ENCODE peak calls at places on chromosome 2, in ten cellular contexts. E, N, G, L, X, Z, A, M, C and P are unnamed samples.

GRCh38 chr2:159185401-159186130 is 100.9 kb downstream of the WDSUB1 start:
- DNase-seq in C (peak), M (no peak), N (no peak), X (peak), L (peak), G (no peak), A (no peak), E (no peak), Z (peak), P (no peak)

GRCh38 chr2:23658466-23658942 is 268.4 kb downstream of the ATAD2B start:
- DNase-seq in M (no peak), N (no peak), G (no peak), Z (no peak), C (peak), X (no peak), E (no peak), A (no peak), L (peak), P (no peak)

GRCh38 chr2:171410624-171411023 is 23.2 kb downstream of the METTL8 start:
- DNase-seq in M (no peak), C (no peak), G (no peak), L (no peak), Z (no peak), A (no peak), N (no peak), X (no peak), E (no peak), P (no peak)

GRCh38 chr2:102021776-102022175 is 30.0 kb downstream of the IL1R2 start:
- DNase-seq in N (no peak), C (no peak), Z (peak), X (no peak), L (peak), G (no peak), A (no peak), M (no peak), E (no peak), P (no peak)

GRCh38 chr2:234595829-234596228 is 98.9 kb upstream of the ARL4C start:
- DNase-seq in G (no peak), E (peak), C (peak), X (no peak), L (no peak), Z (no peak), N (peak), M (no peak), A (peak), P (no peak)

GRCh38 chr2:53960476-53960875 is 10.3 kb downstream of the PSME4 start:
- DNase-seq in L (no peak), A (no peak), X (peak), G (no peak), Z (no peak), E (no peak), N (no peak), C (no peak), M (no peak), P (no peak)

GRCh38 chr2:43082878-43083261 is 143.5 kb downstream of the ZFP36L2 start:
- DNase-seq in X (no peak), L (no peak), Z (no peak), A (no peak), N (no peak), E (no peak), C (no peak), G (no peak), M (no peak), P (no peak)

GRCh38 chr2:166825914-166826313 is 62.4 kb upstream of the XIRP2 start:
- DNase-seq in L (no peak), M (no peak), A (no peak), G (no peak), N (no peak), E (no peak), X (no peak), C (no peak), Z (no peak), P (no peak)

GRCh38 chr2:238974510-238975166 is 126.8 kb downstream of the TWIST2 start:
- DNase-seq in X (no peak), C (peak), M (no peak), A (peak), Z (peak), N (peak), L (peak), E (peak), G (no peak), P (no peak)
- TF ChIP-seq CTCF in X (no peak), C (peak), M (peak), A (peak), Z (peak), N (peak), L (peak), E (peak), G (peak), P (no peak)

GRCh38 chr2:187580462-187581124 is 26.4 kb upstream of the TFPI start:
- DNase-seq in M (no peak), X (peak), L (peak), Z (peak), N (peak), C (peak), E (peak), G (no peak), A (no peak), P (no peak)
- TF ChIP-seq CTCF in M (peak), X (peak), L (peak), Z (peak), N (peak), C (peak), E (peak), G (peak), A (peak), P (no peak)

DNA sequence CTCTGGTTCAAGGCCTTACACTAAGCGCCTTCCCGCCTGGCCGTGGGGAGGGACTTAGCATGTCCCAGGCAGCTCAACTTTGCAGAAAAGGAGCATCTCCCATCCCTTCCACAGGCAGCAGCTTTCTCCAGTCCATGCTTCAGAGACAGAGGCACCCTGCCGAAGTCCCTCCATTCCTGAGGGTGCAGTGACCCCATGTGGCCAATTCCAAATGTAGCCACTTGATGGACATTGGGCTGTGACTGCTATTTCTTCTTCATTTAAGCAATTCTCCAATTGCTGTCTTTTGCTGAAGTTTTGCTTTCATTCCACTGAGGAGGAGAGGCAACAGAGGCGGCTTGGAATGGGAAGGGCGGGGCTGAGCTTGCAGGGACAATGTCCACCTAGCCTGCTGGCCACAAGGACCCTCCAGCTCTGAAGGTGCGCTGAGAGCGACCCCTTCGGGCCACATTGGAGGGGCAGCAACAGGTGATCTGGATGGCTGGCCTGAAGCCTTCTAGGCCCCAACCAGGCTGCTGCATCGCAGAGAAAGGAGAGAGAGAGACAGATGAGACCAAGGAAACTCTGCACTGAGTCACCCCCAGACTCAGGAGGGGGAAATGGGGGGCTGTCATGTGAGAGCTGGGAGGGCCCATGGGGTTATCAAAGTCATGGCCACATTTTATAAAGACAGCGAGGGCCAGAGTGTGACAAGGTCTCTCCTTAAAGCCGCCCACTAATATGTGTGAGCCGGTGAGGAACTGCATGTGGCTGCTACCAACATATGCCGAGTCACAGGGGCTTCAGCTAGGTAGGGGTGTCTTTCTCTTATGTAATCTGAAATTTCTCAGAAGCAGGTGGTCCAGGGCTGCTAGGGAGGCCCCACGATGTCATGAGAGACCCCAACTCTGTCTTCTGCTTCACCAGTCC is 61.3 kb downstream of the LONRF2 start:
- DNase-seq in A (peak), X (peak), L (peak), G (no peak), N (peak), E (peak), M (no peak), C (peak), Z (peak), P (no peak)
- TF ChIP-seq CTCF in A (peak), X (peak), L (peak), G (peak), N (peak), E (peak), M (peak), C (peak), Z (peak), P (no peak)

DNA sequence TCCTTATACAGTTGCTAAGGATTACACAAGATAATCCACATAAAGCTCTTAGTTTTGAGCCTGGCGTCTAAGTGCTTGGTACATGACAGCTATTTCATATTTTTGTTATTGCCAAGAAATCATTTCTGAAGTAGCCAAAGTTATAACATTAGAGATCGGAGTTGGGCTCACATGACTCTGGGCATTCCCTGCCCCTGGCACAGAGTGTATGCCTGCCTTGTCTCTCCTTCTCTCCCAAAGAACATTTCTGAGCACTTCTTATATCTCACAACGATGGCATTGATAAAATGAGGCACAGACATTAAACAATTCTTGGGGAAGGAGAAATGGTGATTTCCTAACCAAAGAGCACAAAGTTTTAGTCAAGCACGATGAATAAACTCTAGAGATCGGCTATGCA is 87.7 kb upstream of the DDX18 start:
- DNase-seq in M (no peak), G (no peak), N (no peak), A (no peak), C (no peak), X (no peak), E (no peak), Z (no peak), L (no peak), P (no peak)
- TF ChIP-seq CTCF in M (no peak), G (no peak), N (no peak), A (no peak), C (no peak), X (no peak), E (no peak), Z (no peak), L (no peak), P (no peak)

GRCh38 chr2:176097820-176098365 is 1.7 kb upstream of the HOXD12 start:
- DNase-seq in N (no peak), G (no peak), L (no peak), E (no peak), Z (no peak), C (no peak), M (no peak), X (no peak), A (no peak), P (no peak)
- TF ChIP-seq CTCF in N (no peak), G (peak), L (no peak), E (no peak), Z (no peak), C (no peak), M (no peak), X (no peak), A (no peak), P (no peak)